ENCODE peak calls at places on chromosomes 6 and 20, in five cellular contexts. One of them, this sample, is unnamed.

GRCh38 chr20:9660236-9660868 is 146.0 kb downstream of the LAMP5 start:
- DNase-seq in DMS153: no peak
- DNase-seq in osteocyte: no peak
- DNase-seq in H4: no peak
- DNase-seq in ecto neural progenitor cell: peak
- DNase-seq in this sample: peak

GRCh38 chr20:61965606-61966491 is 99.8 kb downstream of the TAF4 start:
- DNase-seq in DMS153: no peak
- DNase-seq in ecto neural progenitor cell: peak
- DNase-seq in osteocyte: peak
- DNase-seq in H4: no peak
- DNase-seq in this sample: no peak

GRCh38 chr6:159131709-159132108 is 37.5 kb upstream of the FNDC1 start:
- DNase-seq in osteocyte: no peak
- DNase-seq in ecto neural progenitor cell: no peak
- DNase-seq in DMS153: no peak
- DNase-seq in H4: no peak
- DNase-seq in this sample: no peak

GRCh38 chr6:33430991-33431879 is 11.4 kb downstream of the SYNGAP1 start:
- DNase-seq in osteocyte: no peak
- DNase-seq in H4: peak
- DNase-seq in DMS153: no peak
- DNase-seq in ecto neural progenitor cell: peak
- DNase-seq in this sample: peak

GRCh38 chr6:20238688-20239587 is 26.7 kb upstream of the MBOAT1 start:
- DNase-seq in H4: no peak
- DNase-seq in ecto neural progenitor cell: no peak
- DNase-seq in osteocyte: no peak
- DNase-seq in DMS153: no peak
- DNase-seq in this sample: no peak

GRCh38 chr20:3712279-3712873 is at the start of gene SIGLEC1:
- DNase-seq in DMS153: no peak
- DNase-seq in osteocyte: no peak
- DNase-seq in ecto neural progenitor cell: no peak
- DNase-seq in H4: no peak
- DNase-seq in this sample: no peak

GRCh38 chr20:58619847-58620431 is 31.1 kb upstream of the STX16 start:
- DNase-seq in DMS153: no peak
- DNase-seq in osteocyte: no peak
- DNase-seq in ecto neural progenitor cell: no peak
- DNase-seq in H4: no peak
- DNase-seq in this sample: no peak

GRCh38 chr6:158242071-158242606 is 70.1 kb upstream of the TULP4 start:
- DNase-seq in DMS153: no peak
- DNase-seq in osteocyte: no peak
- DNase-seq in ecto neural progenitor cell: no peak
- DNase-seq in H4: no peak
- DNase-seq in this sample: no peak